ENCODE peak calls at places on chromosomes 4 and X, in five cellular contexts. W is DMS153, Z is Daoy, S is foreskin fibroblast, Q is fibroblast of gingiva. C is an unnamed sample.

GRCh38 chr4:129641179-129641578 is 545.2 kb downstream of the C4orf33 start:
- DNase-seq in W (peak), Z (no peak), S (peak), Q (peak), C (peak)

GRCh38 chr4:39565925-39566630 is 38.8 kb upstream of the UGDH start:
- DNase-seq in W (no peak), Z (peak), S (peak), Q (peak), C (peak)

GRCh38 chr4:24646777-24647460 is 62.6 kb upstream of the DHX15 start:
- DNase-seq in W (no peak), Z (no peak), S (no peak), Q (no peak), C (no peak)

GRCh38 chr4:169293343-169294176 is 22.8 kb upstream of the SH3RF1 start:
- DNase-seq in W (no peak), Z (no peak), S (no peak), Q (no peak), C (no peak)

GRCh38 chrX:103376979-103377324 is 614 bp downstream of the BEX3 start:
- DNase-seq in W (no peak), Z (no peak), S (no peak), Q (no peak), C (no peak)

GRCh38 chr4:166816901-166817300 is 417.4 kb downstream of the SPOCK3 start:
- DNase-seq in W (peak), Z (no peak), S (no peak), Q (no peak), C (no peak)

GRCh38 chrX:73448379-73448778 is 1.5 kb downstream of the CDX4 start:
- DNase-seq in W (no peak), Z (no peak), S (no peak), Q (no peak), C (no peak)

GRCh38 chr4:111991797-111992196 is 153.5 kb upstream of the FAM241A start:
- DNase-seq in W (no peak), Z (peak), S (peak), Q (peak), C (peak)

GRCh38 chr4:184444953-184445309 is 29.4 kb downstream of the IRF2 start:
- DNase-seq in W (no peak), Z (no peak), S (no peak), Q (no peak), C (no peak)

GRCh38 chrX:48997455-48997854 is 4.6 kb downstream of the GRIPAP1 start:
- DNase-seq in W (no peak), Z (no peak), S (no peak), Q (no peak), C (no peak)

GRCh38 chr4:53646792-53647191 is 55.5 kb upstream of the LNX1 start:
- DNase-seq in W (peak), Z (no peak), S (no peak), Q (no peak), C (no peak)

GRCh38 chr4:145375416-145375815 is 106.2 kb upstream of the SMAD1 start:
- DNase-seq in W (no peak), Z (peak), S (no peak), Q (no peak), C (no peak)

GRCh38 chr4:77174426-77174825 is 17.4 kb downstream of the CCNG2 start:
- DNase-seq in W (no peak), Z (peak), S (no peak), Q (no peak), C (no peak)

GRCh38 chr4:139011220-139011950 is 4.2 kb upstream of the NOCT start:
- DNase-seq in W (no peak), Z (no peak), S (no peak), Q (no peak), C (no peak)

GRCh38 chr4:142558851-142559250 is 287.2 kb downstream of the INPP4B start:
- DNase-seq in W (no peak), Z (no peak), S (no peak), Q (peak), C (no peak)

GRCh38 chrX:11792461-11793421 is 34.7 kb downstream of the MSL3 start:
- DNase-seq in W (peak), Z (no peak), S (no peak), Q (no peak), C (no peak)

GRCh38 chr4:88613417-88613875 is 21.2 kb downstream of the HERC3 start:
- DNase-seq in W (peak), Z (no peak), S (no peak), Q (no peak), C (no peak)

GRCh38 chr4:112297495-112297894 is 326 bp downstream of the ALPK1 start:
- DNase-seq in W (no peak), Z (no peak), S (no peak), Q (no peak), C (no peak)

GRCh38 chr4:3340703-3341088 is 47.9 kb downstream of the RGS12 start:
- DNase-seq in W (peak), Z (no peak), S (no peak), Q (no peak), C (no peak)

GRCh38 chrX:7286461-7286860 is 138.5 kb upstream of the PUDP start:
- DNase-seq in W (no peak), Z (no peak), S (no peak), Q (no peak), C (no peak)

GRCh38 chr4:100649478-100649877 is 131.7 kb upstream of the EMCN start:
- DNase-seq in W (no peak), Z (no peak), S (no peak), Q (no peak), C (no peak)

GRCh38 chr4:82989567-82990429 is 20.8 kb downstream of the LIN54 start:
- DNase-seq in W (no peak), Z (no peak), S (no peak), Q (no peak), C (no peak)

GRCh38 chr4:165440415-165440882 is 61.6 kb downstream of the CPE start:
- DNase-seq in W (no peak), Z (peak), S (peak), Q (peak), C (no peak)

GRCh38 chr4:169660929-169661328 is 40.6 kb downstream of the CLCN3 start:
- DNase-seq in W (no peak), Z (no peak), S (no peak), Q (no peak), C (no peak)

GRCh38 chr4:139950568-139950967 is 203.4 kb downstream of the MAML3 start:
- DNase-seq in W (no peak), Z (peak), S (no peak), Q (no peak), C (no peak)

C was measured in glomerular endothelial cell.